ENCODE peak calls at places on chromosome X, in nine cellular contexts. C is tibial nerve; B is cardiac fibroblast; Z is IMR-90; E is lung; O is kidney epithelial cell; A is tibial artery; F is CD8-positive, alpha-beta T cell; W is BE2C. K is an unnamed sample.

GRCh38 chrX:55710701-55711100 is 6.8 kb upstream of the RRAGB start:
- DNase-seq in C (no peak), B (peak), Z (no peak), E (no peak), O (peak), A (peak), F (no peak), W (no peak), K (no peak)

GRCh38 chrX:44462851-44463250 is 79.8 kb downstream of the FUNDC1 start:
- DNase-seq in C (peak), B (peak), Z (peak), E (peak), O (no peak), A (peak), F (no peak), W (no peak), K (no peak)

GRCh38 chrX:119698835-119699234 is 5.9 kb upstream of the SEPTIN6 start:
- DNase-seq in C (no peak), B (peak), Z (peak), E (no peak), O (no peak), A (no peak), F (no peak), W (peak), K (peak)

GRCh38 chrX:14899607-14900006 is 26.4 kb downstream of the MOSPD2 start:
- DNase-seq in C (no peak), B (peak), Z (peak), E (no peak), O (peak), A (no peak), F (no peak), W (no peak), K (peak)

GRCh38 chrX:100477949-100478348 is 67.9 kb upstream of the PCDH19 start:
- DNase-seq in C (peak), B (no peak), Z (no peak), E (no peak), O (no peak), A (peak), F (no peak), W (no peak), K (no peak)

GRCh38 chrX:150219374-150220185 is 143.5 kb upstream of the MAMLD1 start:
- DNase-seq in C (no peak), B (peak), Z (peak), E (no peak), O (peak), A (no peak), F (no peak), W (no peak), K (no peak)

GRCh38 chrX:102934624-102935023 is 2.4 kb upstream of the RAB40AL start:
- DNase-seq in C (peak), B (peak), Z (peak), E (no peak), O (no peak), A (peak), F (no peak), W (peak), K (no peak)

GRCh38 chrX:125977851-125978250 is 188.2 kb downstream of the DCAF12L2 start:
- DNase-seq in C (no peak), B (no peak), Z (no peak), E (no peak), O (no peak), A (no peak), F (no peak), W (no peak), K (no peak)

GRCh38 chrX:140661657-140662056 is 47.9 kb upstream of the LINC00632 start:
- DNase-seq in C (no peak), B (peak), Z (peak), E (no peak), O (no peak), A (no peak), F (no peak), W (no peak), K (peak)

GRCh38 chrX:9865804-9866471 is 79.7 kb downstream of the SHROOM2 start:
- DNase-seq in C (no peak), B (peak), Z (peak), E (no peak), O (no peak), A (no peak), F (no peak), W (no peak), K (no peak)

GRCh38 chrX:97399400-97399799 is 515.7 kb downstream of the RPA4 start:
- DNase-seq in C (no peak), B (peak), Z (peak), E (no peak), O (no peak), A (no peak), F (no peak), W (no peak), K (no peak)

GRCh38 chrX:54043696-54044125 is 562 bp downstream of the PHF8 start:
- DNase-seq in C (peak), B (no peak), Z (peak), E (peak), O (no peak), A (peak), F (peak), W (no peak), K (peak)

GRCh38 chrX:111124418-111124817 is 28.4 kb downstream of the PAK3 start:
- DNase-seq in C (no peak), B (no peak), Z (no peak), E (no peak), O (no peak), A (no peak), F (no peak), W (no peak), K (no peak)

GRCh38 chrX:111460612-111461011 is 48.6 kb upstream of the DCX start:
- DNase-seq in C (no peak), B (no peak), Z (no peak), E (no peak), O (no peak), A (no peak), F (no peak), W (no peak), K (no peak)

GRCh38 chrX:42952621-42953020 is 174.7 kb upstream of the PPP1R2C start:
- DNase-seq in C (no peak), B (no peak), Z (no peak), E (no peak), O (no peak), A (no peak), F (no peak), W (no peak), K (no peak)

GRCh38 chrX:154460326-154460725 is 2.2 kb downstream of the PLXNA3 start:
- DNase-seq in C (no peak), B (no peak), Z (no peak), E (no peak), O (no peak), A (no peak), F (no peak), W (peak), K (no peak)
- H3K4me3 ChIP-seq in C (peak), B (peak), Z (peak), E (no peak), O (no peak), A (peak), F (no peak), W (no peak), K (no peak)

GRCh38 chrX:30572678-30573077 is 4.9 kb downstream of the TASL start:
- DNase-seq in C (no peak), B (no peak), Z (no peak), E (no peak), O (no peak), A (no peak), F (no peak), W (no peak), K (no peak)
- H3K4me3 ChIP-seq in C (no peak), B (no peak), Z (no peak), E (no peak), O (no peak), A (no peak), F (no peak), W (no peak), K (no peak)

GRCh38 chrX:74535633-74536141 is 78.7 kb downstream of the RLIM start:
- DNase-seq in C (peak), B (peak), Z (peak), E (peak), O (no peak), A (peak), F (no peak), W (peak), K (peak)
- H3K4me3 ChIP-seq in C (peak), B (peak), Z (peak), E (peak), O (peak), A (peak), F (peak), W (peak), K (peak)

GRCh38 chrX:24777660-24778059 is 83.9 kb downstream of the POLA1 start:
- DNase-seq in C (no peak), B (no peak), Z (no peak), E (no peak), O (no peak), A (no peak), F (no peak), W (no peak), K (no peak)
- H3K4me3 ChIP-seq in C (no peak), B (no peak), Z (no peak), E (no peak), O (no peak), A (no peak), F (no peak), W (no peak), K (no peak)

GRCh38 chrX:68691921-68692320 is 44.5 kb downstream of the STARD8 start:
- DNase-seq in C (no peak), B (no peak), Z (no peak), E (no peak), O (no peak), A (no peak), F (no peak), W (no peak), K (no peak)

GRCh38 chrX:68694429-68695205 is 47.2 kb downstream of the STARD8 start:
- DNase-seq in C (no peak), B (peak), Z (no peak), E (no peak), O (no peak), A (no peak), F (no peak), W (no peak), K (no peak)

GRCh38 chrX:68695206-68695845 is 47.9 kb downstream of the STARD8 start:
- DNase-seq in C (no peak), B (no peak), Z (no peak), E (no peak), O (no peak), A (no peak), F (no peak), W (no peak), K (no peak)

GRCh38 chrX:68692651-68693050 is 45.2 kb downstream of the STARD8 start:
- DNase-seq in C (no peak), B (peak), Z (peak), E (no peak), O (no peak), A (no peak), F (no peak), W (no peak), K (no peak)

DNA sequence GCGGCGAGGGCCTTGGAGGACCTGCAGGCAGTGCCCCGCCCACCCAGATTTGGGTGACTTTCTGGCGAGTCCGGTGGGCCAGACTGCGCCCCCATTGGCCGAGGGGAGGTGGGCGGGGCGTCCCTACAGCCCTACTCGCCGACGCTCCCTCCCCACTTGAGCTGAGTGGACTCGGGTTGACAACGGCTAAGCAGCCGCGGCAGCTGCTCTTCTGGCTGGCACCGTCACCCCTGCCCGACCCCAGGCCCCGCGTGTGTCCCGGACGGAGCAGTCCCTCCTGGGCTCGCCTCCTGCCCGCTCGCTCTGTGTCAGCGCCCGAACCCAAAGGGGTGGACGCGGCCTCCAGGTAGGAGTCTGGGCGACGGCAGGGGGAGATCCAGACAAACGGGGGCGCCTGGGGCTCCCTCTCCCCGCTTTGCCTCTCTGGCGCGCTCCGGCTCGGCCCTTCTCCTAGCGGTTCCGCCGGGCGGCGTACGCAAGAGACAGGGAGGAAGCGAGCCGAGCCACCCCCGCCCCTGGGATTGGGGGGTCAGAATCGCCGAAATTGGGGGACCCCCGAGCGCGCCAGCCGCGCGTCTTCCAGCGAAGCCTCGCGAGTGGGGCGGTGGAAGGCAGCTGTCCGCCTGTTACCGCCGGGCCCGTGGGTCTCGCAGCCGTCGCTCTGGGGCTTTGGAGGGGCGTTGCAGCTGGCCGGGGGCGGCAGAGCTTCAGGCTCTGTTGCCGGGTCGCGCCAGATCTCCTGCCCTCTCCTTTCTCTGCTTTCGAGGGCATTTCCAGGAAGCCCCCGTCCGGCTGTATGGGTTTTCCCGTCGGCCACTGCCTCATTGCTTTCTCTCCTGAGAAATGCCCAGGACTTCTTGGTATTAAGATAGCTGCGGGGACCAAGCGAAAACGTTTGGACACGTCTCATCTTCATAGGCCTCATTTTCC is 46.3 kb downstream of the STARD8 start:
- DNase-seq in C (peak), B (peak), Z (peak), E (peak), O (no peak), A (peak), F (no peak), W (peak), K (peak)
- H3K4me3 ChIP-seq in C (peak), B (peak), Z (peak), E (peak), O (peak), A (peak), F (no peak), W (peak), K (peak)

DNA sequence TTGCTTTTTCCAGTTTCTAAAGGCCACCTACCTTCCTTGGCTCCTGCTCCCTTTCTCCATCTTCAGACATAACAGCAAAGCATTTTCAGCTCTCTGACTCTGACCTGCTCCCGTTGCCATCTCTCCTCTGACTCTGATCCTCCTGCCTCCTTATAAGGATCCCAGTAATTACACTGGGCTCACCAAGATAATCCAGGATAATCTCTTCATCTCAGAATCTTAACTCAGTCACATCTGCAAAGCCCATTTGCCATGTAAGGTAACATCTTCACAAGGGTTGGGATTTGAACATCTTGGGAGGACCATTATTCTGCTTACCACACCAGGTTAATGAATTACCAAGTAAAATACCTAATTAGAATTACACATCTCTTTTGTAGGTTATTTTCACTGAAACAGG is 41.3 kb upstream of the MAGED1 start:
- DNase-seq in C (no peak), B (no peak), Z (no peak), E (no peak), O (no peak), A (no peak), F (no peak), W (no peak), K (no peak)
- H3K4me3 ChIP-seq in C (no peak), B (no peak), Z (no peak), E (no peak), O (no peak), A (no peak), F (no peak), W (no peak), K (no peak)

DNA sequence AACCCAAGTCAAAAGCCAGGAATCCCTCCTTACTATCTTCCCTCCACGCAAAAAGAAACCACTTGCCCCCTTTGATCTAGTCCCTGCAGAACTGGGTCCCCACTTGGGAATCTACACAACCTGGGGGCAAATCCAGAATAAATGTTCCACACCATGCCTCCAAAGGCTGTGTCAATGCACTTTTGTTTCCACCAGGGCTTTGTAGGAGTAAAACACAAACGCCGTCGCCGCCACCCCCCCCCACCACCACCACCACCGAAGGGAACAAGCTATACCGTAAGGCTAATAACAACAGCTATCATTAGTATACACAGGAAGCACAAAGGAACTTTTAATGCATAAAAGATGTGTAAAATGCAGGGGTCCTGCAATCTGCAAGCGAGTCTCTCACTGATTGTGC is 13.3 kb downstream of the BCOR start:
- DNase-seq in C (no peak), B (no peak), Z (no peak), E (no peak), O (no peak), A (no peak), F (no peak), W (no peak), K (no peak)
- H3K4me3 ChIP-seq in C (no peak), B (no peak), Z (no peak), E (no peak), O (no peak), A (peak), F (peak), W (no peak), K (no peak)

GRCh38 chrX:31894152-31894551 is 822.3 kb upstream of the FTHL17 start:
- DNase-seq in C (no peak), B (no peak), Z (no peak), E (no peak), O (no peak), A (no peak), F (no peak), W (no peak), K (no peak)

GRCh38 chrX:31884535-31884934 is 812.7 kb upstream of the FTHL17 start:
- DNase-seq in C (no peak), B (no peak), Z (no peak), E (no peak), O (no peak), A (no peak), F (no peak), W (no peak), K (no peak)

GRCh38 chrX:31893525-31893924 is 821.7 kb upstream of the FTHL17 start:
- DNase-seq in C (no peak), B (no peak), Z (no peak), E (no peak), O (no peak), A (no peak), F (no peak), W (no peak), K (no peak)

DNA sequence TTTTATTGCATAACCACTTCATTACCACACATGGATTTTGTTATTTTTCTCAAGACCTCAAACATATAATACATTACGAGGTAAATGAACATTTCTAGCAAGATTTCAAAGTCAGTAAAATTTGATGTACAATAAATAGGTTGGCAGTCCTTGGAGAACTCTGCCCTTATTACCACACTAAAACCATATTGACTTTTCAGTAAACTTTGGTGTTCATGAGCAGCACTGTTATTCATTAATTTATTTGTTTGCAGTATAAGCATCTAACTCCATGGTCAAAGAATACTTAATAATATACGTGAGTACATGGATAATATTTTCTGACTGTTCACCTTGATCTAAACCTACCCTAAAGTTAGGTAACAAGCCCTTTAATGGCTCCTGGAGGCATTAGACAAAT is 817.2 kb upstream of the FTHL17 start:
- DNase-seq in C (no peak), B (no peak), Z (no peak), E (no peak), O (no peak), A (no peak), F (no peak), W (no peak), K (no peak)
- H3K4me3 ChIP-seq in C (no peak), B (no peak), Z (no peak), E (no peak), O (no peak), A (no peak), F (no peak), W (no peak), K (no peak)

DNA sequence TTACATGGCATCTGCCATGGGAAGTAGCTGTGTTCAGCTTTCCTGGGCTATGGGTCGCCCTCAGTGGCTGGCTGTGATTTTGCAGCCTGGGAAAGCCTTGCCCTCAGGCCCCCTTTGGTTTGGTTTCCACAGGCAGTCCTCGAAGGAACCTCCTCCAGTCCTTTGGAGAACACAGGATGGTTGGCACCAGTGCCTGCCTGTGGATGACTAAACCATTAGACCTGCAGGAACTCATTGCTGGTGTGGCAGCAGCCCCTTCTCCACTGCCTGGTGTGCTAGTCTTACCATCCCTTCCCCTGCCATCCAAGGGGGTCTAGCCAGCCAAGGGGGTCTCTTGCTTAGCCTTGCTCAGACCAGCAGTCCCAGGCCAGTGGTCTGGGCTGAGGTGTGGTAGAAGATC is 71.4 kb upstream of the PJA1 start:
- DNase-seq in C (no peak), B (no peak), Z (no peak), E (no peak), O (no peak), A (no peak), F (no peak), W (no peak), K (no peak)
- H3K4me3 ChIP-seq in C (no peak), B (no peak), Z (no peak), E (no peak), O (no peak), A (no peak), F (no peak), W (no peak), K (no peak)